ENCODE peak calls at places on chromosomes 7 and 10, in seven cellular contexts. One of them, this sample, is unnamed.

GRCh38 chr7:135976312-135977019 is 693 bp downstream of the MTPN start:
- DNase-seq in ovary: no peak
- DNase-seq in SK-N-SH: peak; percentile 67
- DNase-seq in sigmoid colon: no peak
- DNase-seq in A549: peak; percentile 27
- DNase-seq in stomach: no peak
- DNase-seq in HepG2: peak; percentile 5
- DNase-seq in this sample: no peak

GRCh38 chr10:42981358-42982236 is 95.3 kb upstream of the RET start:
- DNase-seq in SK-N-SH: peak; percentile 87
- DNase-seq in A549: no peak
- DNase-seq in HepG2: no peak
- DNase-seq in sigmoid colon: peak; percentile 56
- DNase-seq in stomach: peak; percentile 74
- DNase-seq in ovary: no peak
- DNase-seq in this sample: peak; percentile 75

GRCh38 chr7:52749880-52750279 is 285.6 kb upstream of the POM121L12 start:
- DNase-seq in sigmoid colon: no peak
- DNase-seq in SK-N-SH: no peak
- DNase-seq in stomach: no peak
- DNase-seq in HepG2: no peak
- DNase-seq in A549: no peak
- DNase-seq in ovary: no peak
- DNase-seq in this sample: no peak

GRCh38 chr10:44752451-44753441 is 158.4 kb upstream of the TMEM72 start:
- DNase-seq in HepG2: no peak
- DNase-seq in A549: no peak
- DNase-seq in stomach: no peak
- DNase-seq in ovary: no peak
- DNase-seq in SK-N-SH: no peak
- DNase-seq in sigmoid colon: no peak
- DNase-seq in this sample: no peak

GRCh38 chr10:33195608-33196376 is 138.7 kb downstream of the NRP1 start:
- DNase-seq in A549: no peak
- DNase-seq in ovary: no peak
- DNase-seq in SK-N-SH: no peak
- DNase-seq in stomach: no peak
- DNase-seq in sigmoid colon: no peak
- DNase-seq in HepG2: peak; percentile 99
- DNase-seq in this sample: no peak

GRCh38 chr7:148044173-148044572 is 546.4 kb upstream of the C7orf33 start:
- DNase-seq in sigmoid colon: no peak
- DNase-seq in SK-N-SH: no peak
- DNase-seq in HepG2: no peak
- DNase-seq in A549: no peak
- DNase-seq in ovary: no peak
- DNase-seq in stomach: no peak
- DNase-seq in this sample: no peak

GRCh38 chr10:124251317-124251716 is 157.9 kb upstream of the CHST15 start:
- DNase-seq in stomach: no peak
- DNase-seq in HepG2: no peak
- DNase-seq in ovary: no peak
- DNase-seq in A549: no peak
- DNase-seq in sigmoid colon: no peak
- DNase-seq in SK-N-SH: no peak
- DNase-seq in this sample: no peak

GRCh38 chr10:79376751-79377556 is 29.7 kb downstream of the PPIF start:
- DNase-seq in HepG2: no peak
- DNase-seq in SK-N-SH: no peak
- DNase-seq in A549: no peak
- DNase-seq in sigmoid colon: peak; percentile 51
- DNase-seq in stomach: no peak
- DNase-seq in ovary: no peak
- DNase-seq in this sample: peak; percentile 44

GRCh38 chr10:23408330-23408976 is 30.4 kb upstream of the OTUD1 start:
- DNase-seq in stomach: no peak
- DNase-seq in A549: no peak
- DNase-seq in HepG2: no peak
- DNase-seq in ovary: no peak
- DNase-seq in SK-N-SH: peak; percentile 54
- DNase-seq in sigmoid colon: no peak
- DNase-seq in this sample: no peak

GRCh38 chr7:155860840-155861479 is 48.7 kb upstream of the SHH start:
- DNase-seq in sigmoid colon: peak; percentile 55
- DNase-seq in A549: peak; percentile 60
- DNase-seq in HepG2: no peak
- DNase-seq in SK-N-SH: no peak
- DNase-seq in ovary: no peak
- DNase-seq in stomach: peak; percentile 65
- DNase-seq in this sample: peak; percentile 62

GRCh38 chr7:34317039-34317438 is 341.0 kb upstream of the NPSR1 start:
- DNase-seq in stomach: no peak
- DNase-seq in sigmoid colon: no peak
- DNase-seq in A549: no peak
- DNase-seq in HepG2: no peak
- DNase-seq in SK-N-SH: no peak
- DNase-seq in ovary: no peak
- DNase-seq in this sample: no peak

GRCh38 chr7:79876769-79877362 is 257.8 kb upstream of the GNAI1 start:
- DNase-seq in sigmoid colon: no peak
- DNase-seq in ovary: no peak
- DNase-seq in SK-N-SH: no peak
- DNase-seq in stomach: no peak
- DNase-seq in HepG2: no peak
- DNase-seq in A549: no peak
- DNase-seq in this sample: no peak

DNA sequence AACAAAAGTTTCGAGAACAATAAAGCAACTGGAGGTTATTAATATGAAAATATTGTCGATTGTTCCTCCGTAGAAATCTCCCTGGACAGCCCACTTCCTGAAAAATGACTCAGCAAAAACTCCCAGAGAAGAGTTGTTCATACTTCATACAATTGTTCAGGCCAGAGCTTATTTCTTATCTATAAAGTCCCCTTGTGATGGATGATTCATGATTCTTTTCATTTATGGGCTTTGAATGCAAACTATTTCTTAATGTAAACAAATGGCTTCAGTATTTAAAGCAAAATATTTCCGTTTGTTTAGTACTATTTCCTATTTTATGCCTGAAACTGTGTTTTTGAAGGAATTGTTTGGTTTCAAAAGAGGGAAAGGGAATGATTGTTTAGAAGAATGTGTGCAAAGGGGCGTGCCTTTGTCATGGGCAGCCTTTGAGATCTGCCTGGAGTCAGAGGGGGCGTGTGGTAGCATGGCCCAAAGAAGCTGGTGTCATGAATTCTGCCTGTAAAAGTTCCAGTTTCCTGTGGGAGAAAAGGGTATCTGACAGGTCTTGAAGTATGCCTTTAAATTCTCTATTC is 26.2 kb upstream of the EXOC6 start:
- DNase-seq in HepG2: peak; percentile 34
- DNase-seq in A549: peak; percentile 69
- DNase-seq in stomach: no peak
- DNase-seq in sigmoid colon: no peak
- DNase-seq in SK-N-SH: no peak
- DNase-seq in ovary: no peak
- DNase-seq in this sample: no peak
- TF ChIP-seq EP300 in HepG2: no peak
- TF ChIP-seq EP300 in A549: peak; percentile 36
- TF ChIP-seq EP300 in stomach: no peak
- TF ChIP-seq EP300 in sigmoid colon: no peak
- TF ChIP-seq EP300 in SK-N-SH: no peak
- TF ChIP-seq EP300 in ovary: no peak
- TF ChIP-seq EP300 in this sample: no peak

GRCh38 chr10:53314856-53315255 is 542.3 kb upstream of the MBL2 start:
- DNase-seq in HepG2: no peak
- DNase-seq in SK-N-SH: no peak
- DNase-seq in ovary: no peak
- DNase-seq in A549: no peak
- DNase-seq in stomach: no peak
- DNase-seq in sigmoid colon: no peak
- DNase-seq in this sample: no peak

DNA sequence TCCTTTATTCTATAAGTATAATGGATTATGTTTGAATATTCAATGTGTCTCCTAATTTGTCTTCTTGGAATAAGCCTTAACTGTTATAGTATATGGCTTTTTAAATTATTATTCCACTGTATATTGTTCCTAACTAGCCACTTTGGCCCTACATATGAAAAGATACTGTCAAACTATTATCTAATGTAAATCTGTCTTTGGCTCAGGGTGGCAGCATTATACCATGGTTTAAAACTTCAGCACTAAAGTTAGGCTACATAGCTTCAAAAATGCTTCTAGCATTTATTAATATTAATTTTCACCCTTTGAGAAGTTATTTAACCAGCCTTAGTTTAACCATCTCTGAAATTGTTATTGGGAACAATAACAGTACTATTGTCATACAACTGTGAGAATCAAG is 543.1 kb upstream of the MBL2 start:
- DNase-seq in SK-N-SH: no peak
- DNase-seq in HepG2: no peak
- DNase-seq in ovary: no peak
- DNase-seq in stomach: no peak
- DNase-seq in sigmoid colon: no peak
- DNase-seq in A549: no peak
- DNase-seq in this sample: no peak
- TF ChIP-seq CTCF in SK-N-SH: peak; percentile 54
- TF ChIP-seq CTCF in HepG2: no peak
- TF ChIP-seq CTCF in ovary: no peak
- TF ChIP-seq CTCF in stomach: no peak
- TF ChIP-seq CTCF in sigmoid colon: no peak
- TF ChIP-seq CTCF in A549: no peak
- TF ChIP-seq CTCF in this sample: no peak

DNA sequence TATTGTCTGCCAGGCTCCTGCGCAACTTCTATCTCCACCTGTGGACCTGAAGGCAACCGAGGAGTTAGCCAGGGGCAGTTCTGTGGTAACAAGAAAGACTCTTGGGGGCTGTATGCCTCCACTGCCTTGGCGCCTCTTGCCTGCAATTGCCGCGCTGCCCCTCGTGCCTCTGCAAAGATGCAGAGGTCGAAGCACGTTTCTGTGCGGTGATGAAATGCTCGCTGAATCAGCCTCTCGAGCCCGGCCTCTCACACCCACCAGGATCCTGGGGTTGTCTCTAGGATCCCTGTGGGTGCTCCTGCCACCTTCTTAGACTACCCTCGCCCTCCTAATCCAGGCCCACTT is 468 bp upstream of the LHFPL3 start:
- DNase-seq in HepG2: no peak
- DNase-seq in sigmoid colon: no peak
- DNase-seq in ovary: no peak
- DNase-seq in A549: no peak
- DNase-seq in SK-N-SH: no peak
- DNase-seq in stomach: no peak
- DNase-seq in this sample: no peak
- H3K4me3 ChIP-seq in HepG2: no peak overlapping the region
- H3K4me3 ChIP-seq in sigmoid colon: no peak overlapping the region
- H3K4me3 ChIP-seq in ovary: no peak overlapping the region
- H3K4me3 ChIP-seq in A549: no peak overlapping the region
- H3K4me3 ChIP-seq in SK-N-SH: no peak overlapping the region
- H3K4me3 ChIP-seq in stomach: no peak overlapping the region
- H3K4me3 ChIP-seq in this sample: no peak overlapping the region

GRCh38 chr7:149460493-149461330 is at the start of gene ZNF777:
- DNase-seq in SK-N-SH: peak; percentile 97
- DNase-seq in A549: peak; percentile 96
- DNase-seq in HepG2: peak; percentile 75
- DNase-seq in ovary: peak; percentile 75
- DNase-seq in sigmoid colon: peak; percentile 92
- DNase-seq in stomach: peak; percentile 87
- DNase-seq in this sample: peak; percentile 92
- TF ChIP-seq EP300 in SK-N-SH: no peak
- TF ChIP-seq EP300 in A549: no peak
- TF ChIP-seq EP300 in HepG2: no peak
- TF ChIP-seq EP300 in ovary: no peak
- TF ChIP-seq EP300 in sigmoid colon: no peak
- TF ChIP-seq EP300 in stomach: no peak
- TF ChIP-seq EP300 in this sample: no peak

GRCh38 chr10:13779748-13780147 is 193.0 kb downstream of the PRPF18 start:
- DNase-seq in sigmoid colon: no peak
- DNase-seq in stomach: no peak
- DNase-seq in HepG2: no peak
- DNase-seq in A549: no peak
- DNase-seq in SK-N-SH: no peak
- DNase-seq in ovary: no peak
- DNase-seq in this sample: no peak

GRCh38 chr10:13788320-13788600 is 201.5 kb downstream of the PRPF18 start:
- DNase-seq in A549: no peak
- DNase-seq in sigmoid colon: no peak
- DNase-seq in HepG2: no peak
- DNase-seq in stomach: no peak
- DNase-seq in ovary: no peak
- DNase-seq in SK-N-SH: no peak
- DNase-seq in this sample: no peak

GRCh38 chr10:13788701-13789447 is 202.1 kb downstream of the PRPF18 start:
- DNase-seq in sigmoid colon: peak; percentile 83
- DNase-seq in A549: no peak
- DNase-seq in ovary: peak; percentile 44
- DNase-seq in HepG2: no peak
- DNase-seq in SK-N-SH: no peak
- DNase-seq in stomach: peak; percentile 29
- DNase-seq in this sample: peak; percentile 78

GRCh38 chr10:13787015-13787421 is 200.3 kb downstream of the PRPF18 start:
- DNase-seq in A549: no peak
- DNase-seq in stomach: no peak
- DNase-seq in ovary: no peak
- DNase-seq in sigmoid colon: no peak
- DNase-seq in HepG2: no peak
- DNase-seq in SK-N-SH: no peak
- DNase-seq in this sample: no peak

GRCh38 chr10:13784067-13784466 is 197.3 kb downstream of the PRPF18 start:
- DNase-seq in ovary: no peak
- DNase-seq in HepG2: no peak
- DNase-seq in stomach: no peak
- DNase-seq in A549: no peak
- DNase-seq in sigmoid colon: no peak
- DNase-seq in SK-N-SH: no peak
- DNase-seq in this sample: no peak
- TF ChIP-seq CTCF in ovary: no peak
- TF ChIP-seq CTCF in HepG2: peak; percentile 13
- TF ChIP-seq CTCF in stomach: no peak
- TF ChIP-seq CTCF in A549: no peak
- TF ChIP-seq CTCF in sigmoid colon: no peak
- TF ChIP-seq CTCF in SK-N-SH: peak; percentile 30
- TF ChIP-seq CTCF in this sample: no peak

This sample was measured in suprapubic skin.